ENCODE peak calls at places on chromosomes 4 and X, in seven cellular contexts. One of them, this sample, is unnamed.

GRCh38 chr4:40056722-40057539 is at the start of gene N4BP2:
- DNase-seq in adrenal gland: peak; percentile 84
- DNase-seq in OCI-LY7: peak; percentile 92
- DNase-seq in ovary: peak; percentile 88
- DNase-seq in foreskin fibroblast: peak; percentile 68
- DNase-seq in GM06990: peak; percentile 88
- DNase-seq in HFF-Myc: peak; percentile 52
- DNase-seq in this sample: peak; percentile 80

GRCh38 chr4:183658362-183659028 is 490 bp downstream of the RWDD4 start:
- DNase-seq in HFF-Myc: no peak
- DNase-seq in adrenal gland: peak; percentile 31
- DNase-seq in ovary: peak; percentile 54
- DNase-seq in OCI-LY7: peak; percentile 25
- DNase-seq in GM06990: peak; percentile 53
- DNase-seq in foreskin fibroblast: no peak
- DNase-seq in this sample: peak; percentile 29

GRCh38 chrX:109472939-109473713 is 8.8 kb downstream of the GUCY2F start:
- DNase-seq in OCI-LY7: peak; percentile 46
- DNase-seq in HFF-Myc: no peak
- DNase-seq in ovary: peak; percentile 12
- DNase-seq in foreskin fibroblast: peak; percentile 65
- DNase-seq in adrenal gland: peak; percentile 44
- DNase-seq in GM06990: no peak
- DNase-seq in this sample: peak; percentile 66

GRCh38 chr4:3130826-3131225 is 56.3 kb downstream of the HTT start:
- DNase-seq in OCI-LY7: no peak
- DNase-seq in GM06990: no peak
- DNase-seq in HFF-Myc: no peak
- DNase-seq in ovary: no peak
- DNase-seq in foreskin fibroblast: no peak
- DNase-seq in adrenal gland: no peak
- DNase-seq in this sample: no peak

GRCh38 chrX:116384406-116384805 is 52.0 kb upstream of the SLC6A14 start:
- DNase-seq in adrenal gland: no peak
- DNase-seq in foreskin fibroblast: no peak
- DNase-seq in OCI-LY7: no peak
- DNase-seq in HFF-Myc: no peak
- DNase-seq in GM06990: no peak
- DNase-seq in ovary: no peak
- DNase-seq in this sample: no peak

GRCh38 chrX:150774798-150775568 is 81.8 kb downstream of the MTMR1 start:
- DNase-seq in GM06990: no peak
- DNase-seq in ovary: no peak
- DNase-seq in HFF-Myc: no peak
- DNase-seq in adrenal gland: no peak
- DNase-seq in foreskin fibroblast: no peak
- DNase-seq in OCI-LY7: no peak
- DNase-seq in this sample: no peak

GRCh38 chr4:40536032-40536431 is 93.6 kb downstream of the RBM47 start:
- DNase-seq in foreskin fibroblast: no peak
- DNase-seq in adrenal gland: no peak
- DNase-seq in ovary: no peak
- DNase-seq in GM06990: peak; percentile 40
- DNase-seq in OCI-LY7: peak; percentile 88
- DNase-seq in HFF-Myc: no peak
- DNase-seq in this sample: no peak

GRCh38 chrX:130120746-130121504 is 10.6 kb upstream of the ELF4 start:
- DNase-seq in ovary: peak; percentile 82
- DNase-seq in HFF-Myc: peak; percentile 29
- DNase-seq in foreskin fibroblast: peak; percentile 65
- DNase-seq in GM06990: peak; percentile 78
- DNase-seq in adrenal gland: peak; percentile 79
- DNase-seq in OCI-LY7: peak; percentile 56
- DNase-seq in this sample: peak; percentile 90

GRCh38 chr4:154822775-154823174 is 41.7 kb downstream of the RBM46 start:
- DNase-seq in HFF-Myc: peak; percentile 52
- DNase-seq in GM06990: no peak
- DNase-seq in adrenal gland: no peak
- DNase-seq in foreskin fibroblast: peak; percentile 61
- DNase-seq in OCI-LY7: no peak
- DNase-seq in ovary: no peak
- DNase-seq in this sample: peak; percentile 79

GRCh38 chrX:129600981-129601424 is 53.8 kb downstream of the APLN start:
- DNase-seq in ovary: no peak
- DNase-seq in foreskin fibroblast: peak; percentile 17
- DNase-seq in HFF-Myc: no peak
- DNase-seq in adrenal gland: no peak
- DNase-seq in OCI-LY7: peak; percentile 34
- DNase-seq in GM06990: no peak
- DNase-seq in this sample: peak; percentile 25

GRCh38 chrX:8726031-8726652 is 5.8 kb downstream of the ANOS1 start:
- DNase-seq in HFF-Myc: no peak
- DNase-seq in adrenal gland: no peak
- DNase-seq in GM06990: no peak
- DNase-seq in OCI-LY7: no peak
- DNase-seq in foreskin fibroblast: peak; percentile 18
- DNase-seq in ovary: no peak
- DNase-seq in this sample: peak; percentile 64

GRCh38 chr4:151908734-151909497 is 148.1 kb upstream of the GATB start:
- DNase-seq in ovary: no peak
- DNase-seq in foreskin fibroblast: no peak
- DNase-seq in adrenal gland: no peak
- DNase-seq in HFF-Myc: no peak
- DNase-seq in GM06990: no peak
- DNase-seq in OCI-LY7: no peak
- DNase-seq in this sample: no peak

GRCh38 chr4:120769227-120769626 is 153.3 kb downstream of the PRDM5 start:
- DNase-seq in HFF-Myc: peak; percentile 37
- DNase-seq in ovary: no peak
- DNase-seq in GM06990: no peak
- DNase-seq in foreskin fibroblast: peak; percentile 72
- DNase-seq in OCI-LY7: no peak
- DNase-seq in adrenal gland: no peak
- DNase-seq in this sample: peak; percentile 40

GRCh38 chr4:187929024-187929423 is 66.5 kb upstream of the ZFP42 start:
- DNase-seq in OCI-LY7: no peak
- DNase-seq in foreskin fibroblast: no peak
- DNase-seq in GM06990: no peak
- DNase-seq in adrenal gland: no peak
- DNase-seq in HFF-Myc: no peak
- DNase-seq in ovary: no peak
- DNase-seq in this sample: no peak

GRCh38 chrX:136291824-136292223 is 8.9 kb upstream of the ADGRG4 start:
- DNase-seq in GM06990: no peak
- DNase-seq in foreskin fibroblast: no peak
- DNase-seq in HFF-Myc: no peak
- DNase-seq in OCI-LY7: no peak
- DNase-seq in adrenal gland: peak; percentile 42
- DNase-seq in ovary: no peak
- DNase-seq in this sample: peak; percentile 75

GRCh38 chrX:108590496-108590895 is 145.9 kb downstream of the IRS4 start:
- DNase-seq in adrenal gland: no peak
- DNase-seq in GM06990: no peak
- DNase-seq in ovary: no peak
- DNase-seq in OCI-LY7: no peak
- DNase-seq in HFF-Myc: no peak
- DNase-seq in foreskin fibroblast: no peak
- DNase-seq in this sample: no peak

GRCh38 chr4:153651041-153651960 is 32.8 kb upstream of the TLR2 start:
- DNase-seq in HFF-Myc: no peak
- DNase-seq in foreskin fibroblast: no peak
- DNase-seq in GM06990: no peak
- DNase-seq in adrenal gland: peak; percentile 49
- DNase-seq in OCI-LY7: peak; percentile 37
- DNase-seq in ovary: no peak
- DNase-seq in this sample: peak; percentile 68

GRCh38 chrX:129783176-129783776 is 3.5 kb downstream of the SASH3 start:
- DNase-seq in HFF-Myc: no peak
- DNase-seq in ovary: no peak
- DNase-seq in OCI-LY7: no peak
- DNase-seq in foreskin fibroblast: no peak
- DNase-seq in GM06990: no peak
- DNase-seq in adrenal gland: no peak
- DNase-seq in this sample: no peak

GRCh38 chrX:100358766-100359165 is 51.3 kb downstream of the PCDH19 start:
- DNase-seq in foreskin fibroblast: no peak
- DNase-seq in HFF-Myc: no peak
- DNase-seq in adrenal gland: no peak
- DNase-seq in GM06990: no peak
- DNase-seq in ovary: no peak
- DNase-seq in OCI-LY7: no peak
- DNase-seq in this sample: no peak

DNA sequence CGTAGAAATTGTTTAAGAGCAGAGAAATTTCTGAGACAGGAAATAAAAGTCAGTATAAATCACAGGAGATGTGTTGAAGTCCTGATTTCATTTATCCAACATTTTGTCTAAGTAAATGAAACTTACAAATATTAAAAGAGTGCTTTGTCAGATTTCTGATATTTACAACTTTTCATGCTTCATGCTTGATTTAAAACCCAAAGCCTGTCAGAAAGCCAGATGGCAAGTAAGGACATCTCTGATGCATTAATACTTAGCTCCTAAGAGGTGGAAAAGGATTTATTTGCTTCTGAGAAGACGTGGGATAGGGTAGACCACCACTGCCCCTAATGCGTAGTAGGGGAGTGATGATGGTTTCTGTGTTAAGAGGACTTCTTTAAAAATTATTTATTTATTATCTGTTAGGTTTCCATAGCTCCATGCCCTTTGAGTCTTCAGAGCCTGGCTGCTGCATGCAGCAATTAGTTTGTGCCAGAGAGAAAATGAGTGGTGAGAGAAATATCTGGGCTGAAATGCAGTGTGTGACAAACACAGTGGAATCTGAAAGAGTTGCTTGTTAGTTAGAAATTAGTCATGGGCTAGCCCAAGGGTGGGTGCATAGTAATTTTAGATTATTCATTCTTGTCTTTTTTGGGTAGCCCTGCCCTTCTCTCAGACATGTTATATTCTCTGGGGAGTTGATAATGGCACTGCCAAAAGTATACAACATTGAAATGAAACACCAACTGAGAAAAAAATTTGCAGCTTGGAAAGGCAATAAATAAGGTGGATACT is 333.8 kb downstream of the C4orf33 start:
- DNase-seq in OCI-LY7: no peak
- DNase-seq in adrenal gland: no peak
- DNase-seq in foreskin fibroblast: no peak
- DNase-seq in GM06990: no peak
- DNase-seq in HFF-Myc: no peak
- DNase-seq in ovary: no peak
- DNase-seq in this sample: peak; percentile 32
- H3K4me3 ChIP-seq in OCI-LY7: no peak overlapping the region
- H3K4me3 ChIP-seq in adrenal gland: no peak overlapping the region
- H3K4me3 ChIP-seq in foreskin fibroblast: no peak overlapping the region
- H3K4me3 ChIP-seq in GM06990: no peak overlapping the region
- H3K4me3 ChIP-seq in HFF-Myc: no peak overlapping the region
- H3K4me3 ChIP-seq in ovary: no peak overlapping the region
- H3K4me3 ChIP-seq in this sample: no peak overlapping the region

DNA sequence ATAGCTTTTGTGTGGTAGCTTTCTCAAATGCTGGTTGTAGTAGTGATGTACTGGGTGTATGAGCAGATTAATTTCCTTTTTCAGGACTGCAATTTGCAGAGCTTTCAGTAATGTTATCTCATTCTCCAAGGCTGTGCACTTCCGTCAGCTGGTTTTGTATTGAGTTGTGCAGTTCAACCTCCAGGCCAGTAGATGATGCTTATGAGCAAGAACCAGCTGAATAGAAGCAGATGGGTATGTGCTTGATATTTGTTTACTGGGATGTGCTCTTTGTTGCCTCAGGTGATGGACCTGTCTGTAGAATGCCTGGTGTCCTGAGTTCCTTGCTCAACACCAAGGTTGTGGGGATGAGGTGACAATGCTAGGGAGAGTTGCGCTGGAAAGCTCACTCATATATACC is 462.8 kb downstream of the PCDH18 start:
- DNase-seq in ovary: no peak
- DNase-seq in adrenal gland: no peak
- DNase-seq in GM06990: no peak
- DNase-seq in HFF-Myc: no peak
- DNase-seq in OCI-LY7: no peak
- DNase-seq in foreskin fibroblast: no peak
- DNase-seq in this sample: no peak
- TF ChIP-seq CTCF in ovary: no peak
- TF ChIP-seq CTCF in adrenal gland: no peak
- TF ChIP-seq CTCF in GM06990: no peak
- TF ChIP-seq CTCF in HFF-Myc: no peak
- TF ChIP-seq CTCF in OCI-LY7: peak; percentile 35
- TF ChIP-seq CTCF in foreskin fibroblast: no peak
- TF ChIP-seq CTCF in this sample: no peak

GRCh38 chrX:41009816-41010187 is 75.4 kb upstream of the USP9X start:
- DNase-seq in GM06990: no peak
- DNase-seq in foreskin fibroblast: no peak
- DNase-seq in OCI-LY7: no peak
- DNase-seq in adrenal gland: no peak
- DNase-seq in ovary: no peak
- DNase-seq in HFF-Myc: no peak
- DNase-seq in this sample: no peak
- H3K4me3 ChIP-seq in GM06990: peak overlapping the region; percentile 20
- H3K4me3 ChIP-seq in foreskin fibroblast: peak overlapping the region; percentile 41
- H3K4me3 ChIP-seq in OCI-LY7: no peak overlapping the region
- H3K4me3 ChIP-seq in adrenal gland: no peak overlapping the region
- H3K4me3 ChIP-seq in ovary: no peak overlapping the region
- H3K4me3 ChIP-seq in HFF-Myc: no peak overlapping the region
- H3K4me3 ChIP-seq in this sample: peak overlapping the region; percentile 18

GRCh38 chrX:1421433-1422134 is 29.7 kb upstream of the SLC25A6 start:
- DNase-seq in OCI-LY7: no peak
- DNase-seq in foreskin fibroblast: no peak
- DNase-seq in adrenal gland: no peak
- DNase-seq in HFF-Myc: no peak
- DNase-seq in ovary: no peak
- DNase-seq in GM06990: no peak
- DNase-seq in this sample: no peak

GRCh38 chrX:1418901-1419544 is 27.1 kb upstream of the SLC25A6 start:
- DNase-seq in adrenal gland: peak; percentile 54
- DNase-seq in GM06990: no peak
- DNase-seq in OCI-LY7: no peak
- DNase-seq in HFF-Myc: no peak
- DNase-seq in foreskin fibroblast: no peak
- DNase-seq in ovary: no peak
- DNase-seq in this sample: no peak

GRCh38 chrX:1419545-1420355 is 27.8 kb upstream of the SLC25A6 start:
- DNase-seq in OCI-LY7: no peak
- DNase-seq in HFF-Myc: no peak
- DNase-seq in adrenal gland: no peak
- DNase-seq in GM06990: no peak
- DNase-seq in foreskin fibroblast: no peak
- DNase-seq in ovary: no peak
- DNase-seq in this sample: no peak

GRCh38 chrX:1422135-1422465 is 30.2 kb upstream of the SLC25A6 start:
- DNase-seq in adrenal gland: no peak
- DNase-seq in foreskin fibroblast: no peak
- DNase-seq in OCI-LY7: no peak
- DNase-seq in GM06990: no peak
- DNase-seq in ovary: no peak
- DNase-seq in HFF-Myc: no peak
- DNase-seq in this sample: no peak

DNA sequence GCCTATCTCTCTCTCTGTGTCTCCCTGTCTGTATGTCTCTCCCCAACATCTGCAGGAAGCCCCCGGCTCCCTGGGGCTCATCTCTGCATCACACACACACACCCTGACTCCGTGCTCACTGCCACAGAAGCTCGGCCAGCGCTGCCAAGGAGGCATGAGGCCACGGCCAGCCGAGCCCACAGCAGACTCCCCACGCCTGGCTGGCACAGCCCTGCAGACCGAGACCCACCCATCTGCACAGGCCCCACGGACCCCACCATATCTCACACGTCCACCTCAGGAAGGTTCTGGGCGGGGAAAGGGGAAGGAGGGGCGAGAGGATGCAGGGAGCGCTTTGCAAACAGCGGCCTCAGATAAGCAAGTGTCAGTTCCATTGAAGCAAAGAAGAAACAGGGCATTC is 28.5 kb upstream of the SLC25A6 start:
- DNase-seq in OCI-LY7: no peak
- DNase-seq in HFF-Myc: no peak
- DNase-seq in GM06990: no peak
- DNase-seq in foreskin fibroblast: no peak
- DNase-seq in ovary: no peak
- DNase-seq in adrenal gland: no peak
- DNase-seq in this sample: no peak
- TF ChIP-seq CTCF in OCI-LY7: no peak
- TF ChIP-seq CTCF in HFF-Myc: no peak
- TF ChIP-seq CTCF in GM06990: no peak
- TF ChIP-seq CTCF in foreskin fibroblast: no peak
- TF ChIP-seq CTCF in ovary: no peak
- TF ChIP-seq CTCF in adrenal gland: no peak
- TF ChIP-seq CTCF in this sample: no peak